ENCODE peak calls at places on chromosomes 12 and 14, in five cellular contexts. J is progenitor cell of endocrine pancreas, W is H54, V is NCI-H1105, X is HS-5. U is an unnamed sample.

GRCh38 chr14:53840444-53840843 is 116.2 kb downstream of the BMP4 start:
- DNase-seq in J (no peak), W (peak), V (no peak), X (no peak), U (no peak)

GRCh38 chr12:12784911-12785814 is at the start of gene APOLD1:
- DNase-seq in J (no peak), W (no peak), V (no peak), X (no peak), U (no peak)

GRCh38 chr12:8699714-8700113 is 1.9 kb downstream of the RIMKLB start:
- DNase-seq in J (no peak), W (no peak), V (no peak), X (no peak), U (no peak)

GRCh38 chr12:101019193-101019592 is 190.8 kb downstream of the SLC5A8 start:
- DNase-seq in J (no peak), W (no peak), V (no peak), X (no peak), U (no peak)

GRCh38 chr12:84355561-84355960 is 557.0 kb downstream of the SLC6A15 start:
- DNase-seq in J (no peak), W (no peak), V (no peak), X (no peak), U (no peak)

GRCh38 chr14:60051690-60052324 is 39.9 kb upstream of the PCNX4 start:
- DNase-seq in J (no peak), W (no peak), V (no peak), X (peak), U (no peak)

GRCh38 chr14:23284654-23285529 is 1.0 kb downstream of the HOMEZ start:
- DNase-seq in J (no peak), W (no peak), V (no peak), X (no peak), U (no peak)

GRCh38 chr12:103841690-103842584 is 903 bp upstream of the NT5DC3 start:
- DNase-seq in J (peak), W (peak), V (peak), X (peak), U (no peak)

GRCh38 chr14:49992901-49993335 is 100.0 kb downstream of the ARF6 start:
- DNase-seq in J (no peak), W (no peak), V (no peak), X (no peak), U (no peak)

GRCh38 chr12:85279449-85280137 is 427 bp upstream of the ALX1 start:
- DNase-seq in J (peak), W (no peak), V (no peak), X (no peak), U (no peak)

GRCh38 chr12:116459921-116460666 is 99.1 kb upstream of the MAP1LC3B2 start:
- DNase-seq in J (no peak), W (no peak), V (no peak), X (no peak), U (no peak)

GRCh38 chr12:131894981-131895639 is 688 bp downstream of the ULK1 start:
- DNase-seq in J (no peak), W (peak), V (no peak), X (no peak), U (no peak)

GRCh38 chr12:6582959-6583358 is 14.9 kb upstream of the NOP2 start:
- DNase-seq in J (no peak), W (no peak), V (no peak), X (no peak), U (no peak)

GRCh38 chr12:29155079-29155478 is 6.0 kb downstream of the FAR2 start:
- DNase-seq in J (no peak), W (no peak), V (no peak), X (no peak), U (no peak)

GRCh38 chr12:11877869-11878780 is 192.6 kb upstream of the BCL2L14 start:
- DNase-seq in J (no peak), W (peak), V (peak), X (peak), U (no peak)